ENCODE peak calls at places on chromosomes 7 and 10, in five cellular contexts. I is GM13977; X is activated naive CD8-positive, alpha-beta T cell treated with anti-CD3 and anti-CD28 coated beads for 36 hours; V is C1 segment of cervical spinal cord; W is EH. D is an unnamed sample.

GRCh38 chr10:49601857-49602256 is 8.3 kb upstream of the SLC18A3 start:
- DNase-seq in W (peak), X (no peak), V (no peak), I (no peak), D (no peak)

GRCh38 chr10:119667562-119668328 is 16.6 kb downstream of the BAG3 start:
- DNase-seq in X (no peak), W (peak), I (no peak), V (no peak), D (no peak)

GRCh38 chr7:73919694-73920375 is 58.9 kb downstream of the TMEM270 start:
- DNase-seq in W (no peak), I (no peak), V (no peak), X (no peak), D (no peak)

GRCh38 chr10:89001024-89001423 is 10.4 kb downstream of the FAS start:
- DNase-seq in X (no peak), W (no peak), I (no peak), V (no peak), D (no peak)

GRCh38 chr10:60312818-60313588 is 76.7 kb downstream of the ANK3 start:
- DNase-seq in V (no peak), W (peak), X (no peak), I (no peak), D (no peak)

GRCh38 chr7:99244942-99245341 is 27.7 kb upstream of the MYH16 start:
- DNase-seq in X (no peak), V (no peak), W (peak), I (no peak), D (no peak)

GRCh38 chr10:21519981-21520436 is 5.5 kb downstream of the SKIDA1 start:
- DNase-seq in I (no peak), W (peak), V (no peak), X (no peak), D (no peak)

GRCh38 chr10:74671716-74672115 is 154.7 kb upstream of the KAT6B start:
- DNase-seq in W (no peak), I (no peak), V (no peak), X (no peak), D (no peak)

GRCh38 chr10:28087675-28088351 is 88.9 kb upstream of the ODAD2 start:
- DNase-seq in V (no peak), W (peak), I (no peak), X (no peak), D (no peak)

GRCh38 chr10:96417432-96417831 is 58.6 kb upstream of the OPALIN start:
- DNase-seq in V (no peak), I (no peak), W (peak), X (no peak), D (no peak)

GRCh38 chr10:91536101-91536500 is 96.8 kb downstream of the PPP1R3C start:
- DNase-seq in V (no peak), X (no peak), I (no peak), W (peak), D (no peak)

GRCh38 chr10:32332299-32332750 is 14.6 kb downstream of the EPC1 start:
- DNase-seq in V (no peak), X (peak), I (peak), W (peak), D (no peak)

GRCh38 chr10:31321396-31321941 is 2.5 kb downstream of the ZEB1 start:
- DNase-seq in W (peak), I (no peak), X (peak), V (no peak), D (no peak)

GRCh38 chr7:73879977-73880681 is 19.2 kb downstream of the TMEM270 start:
- DNase-seq in W (peak), V (no peak), X (no peak), I (no peak), D (no peak)

GRCh38 chr7:17773289-17773626 is 167.0 kb downstream of the SNX13 start:
- DNase-seq in X (no peak), W (peak), I (no peak), V (no peak), D (no peak)

GRCh38 chr10:31739759-31740158 is 188.9 kb downstream of the ARHGAP12 start:
- DNase-seq in I (no peak), X (no peak), V (no peak), W (peak), D (no peak)

GRCh38 chr7:106773228-106773627 is 91.9 kb upstream of the PIK3CG start:
- DNase-seq in I (no peak), W (no peak), X (no peak), V (no peak), D (no peak)

GRCh38 chr7:151936207-151936606 is 20.0 kb upstream of the GALNTL5 start:
- DNase-seq in I (peak), X (no peak), V (no peak), W (no peak), D (no peak)

GRCh38 chr7:131042269-131043160 is 285.2 kb upstream of the MKLN1 start:
- DNase-seq in X (no peak), I (no peak), V (no peak), W (no peak), D (no peak)

GRCh38 chr7:37921340-37921805 is 933 bp downstream of the EPDR1 start:
- DNase-seq in W (no peak), X (peak), I (peak), V (no peak), D (no peak)

GRCh38 chr10:110490640-110491039 is 7.1 kb upstream of the DUSP5 start:
- DNase-seq in I (no peak), W (no peak), V (no peak), X (no peak), D (no peak)

GRCh38 chr7:151175047-151175792 is 7.7 kb upstream of the GBX1 start:
- DNase-seq in V (no peak), W (no peak), I (no peak), X (no peak), D (no peak)

GRCh38 chr7:18408461-18408860 is 87.1 kb upstream of the HDAC9 start:
- DNase-seq in X (no peak), V (no peak), W (peak), I (no peak), D (no peak)

GRCh38 chr7:154919324-154920222 is 83.4 kb downstream of the PAXIP1 start:
- DNase-seq in I (no peak), X (no peak), V (no peak), W (no peak), D (no peak)

GRCh38 chr10:75062191-75062849 is 49.1 kb upstream of the SAMD8 start:
- DNase-seq in X (no peak), V (no peak), W (peak), I (no peak), D (no peak)

D was measured in anterior cingulate cortex.